ENCODE peak calls at places on chromosomes 4 and X, in seven cellular contexts. V is Peyer's patch, L is NCI-H187 treated with DMSO at 0.1 percent for 48 hours, Q is AG04449, G is Calu3, M is NCI-H446 treated with DMSO at 0.1 percent for 48 hours, U is cardiac muscle cell. J is an unnamed sample.

GRCh38 chrX:108811891-108812290 is 75.5 kb upstream of the IRS4 start:
- DNase-seq in V (no peak), L (no peak), Q (no peak), G (no peak), M (no peak), U (peak), J (no peak)

GRCh38 chr4:151358266-151358665 is 32.9 kb upstream of the SH3D19 start:
- DNase-seq in V (no peak), L (no peak), Q (no peak), G (no peak), M (no peak), U (no peak), J (no peak)

GRCh38 chr4:116099596-116099995 is 985.8 kb downstream of the TRAM1L1 start:
- DNase-seq in V (no peak), L (no peak), Q (no peak), G (no peak), M (no peak), U (no peak), J (no peak)

GRCh38 chr4:138494931-138495330 is 252.8 kb upstream of the SLC7A11 start:
- DNase-seq in V (no peak), L (no peak), Q (no peak), G (peak), M (no peak), U (peak), J (no peak)

GRCh38 chr4:74501579-74501978 is 56.6 kb downstream of the AREG start:
- DNase-seq in V (no peak), L (no peak), Q (peak), G (no peak), M (no peak), U (no peak), J (no peak)

GRCh38 chr4:55132775-55133174 is 7.4 kb upstream of the KDR start:
- DNase-seq in V (no peak), L (no peak), Q (no peak), G (no peak), M (no peak), U (no peak), J (no peak)

GRCh38 chr4:72945719-72946336 is 123.7 kb downstream of the COX18 start:
- DNase-seq in V (no peak), L (no peak), Q (no peak), G (no peak), M (no peak), U (no peak), J (no peak)

GRCh38 chr4:82561745-82562552 is at the start of gene TMEM150C:
- DNase-seq in V (peak), L (no peak), Q (no peak), G (peak), M (no peak), U (peak), J (no peak)

GRCh38 chrX:134604701-134605271 is 53.5 kb downstream of the PLAC1 start:
- DNase-seq in V (no peak), L (no peak), Q (no peak), G (peak), M (peak), U (peak), J (no peak)

J was measured in immature natural killer cell.